ENCODE peak calls at places on chromosome 11, in seven cellular contexts. R is gastrocnemius medialis; I is naive thymus-derived CD4-positive, alpha-beta T cell; O is cardiac muscle cell; V is suprapubic skin; Z is SK-N-SH; H is CD8-positive, alpha-beta T cell. F is an unnamed sample. For H3K4me1, the result is how much of the 10 kb centered on the place peaks cover.

GRCh38 chr11:27717801-27718229 is 17.6 kb upstream of the BDNF start:
- DNase-seq in R (no peak), I (no peak), O (no peak), V (no peak), Z (no peak), H (no peak), F (no peak)

GRCh38 chr11:117443269-117444186 is 115.9 kb downstream of the CEP164 start:
- DNase-seq in R (no peak), I (no peak), O (peak), V (no peak), Z (peak), H (no peak), F (peak)

GRCh38 chr11:128174465-128175101 is 412.8 kb downstream of the ETS1 start:
- DNase-seq in R (no peak), I (no peak), O (peak), V (no peak), Z (no peak), H (no peak), F (no peak)

GRCh38 chr11:111521132-111521531 is 6.6 kb downstream of the HOATZ start:
- DNase-seq in R (no peak), I (no peak), O (no peak), V (no peak), Z (no peak), H (no peak), F (no peak)

GRCh38 chr11:44955019-44955738 is 4.5 kb upstream of the TP53I11 start:
- DNase-seq in R (peak), I (no peak), O (no peak), V (no peak), Z (no peak), H (no peak), F (peak)

GRCh38 chr11:17171342-17171741 is 36.4 kb downstream of the PIK3C2A start:
- DNase-seq in R (no peak), I (no peak), O (no peak), V (no peak), Z (no peak), H (no peak), F (no peak)

GRCh38 chr11:22276535-22276934 is 61.6 kb upstream of the SLC17A6 start:
- DNase-seq in R (no peak), I (no peak), O (no peak), V (no peak), Z (no peak), H (no peak), F (no peak)

GRCh38 chr11:44559207-44559943 is 6.1 kb upstream of the CD82 start:
- DNase-seq in R (no peak), I (no peak), O (no peak), V (no peak), Z (no peak), H (no peak), F (no peak)

GRCh38 chr11:20337526-20338154 is 25.9 kb upstream of the HTATIP2 start:
- DNase-seq in R (no peak), I (no peak), O (peak), V (no peak), Z (peak), H (no peak), F (no peak)

GRCh38 chr11:34242037-34242625 is 115.7 kb downstream of the ABTB2 start:
- DNase-seq in R (no peak), I (no peak), O (no peak), V (no peak), Z (no peak), H (no peak), F (no peak)

GRCh38 chr11:109981028-109981636 is 112.1 kb upstream of the ZC3H12C start:
- DNase-seq in R (no peak), I (no peak), O (no peak), V (no peak), Z (no peak), H (no peak), F (no peak)

GRCh38 chr11:111792955-111793500 is 26.8 kb upstream of the PPP2R1B start:
- DNase-seq in R (no peak), I (no peak), O (no peak), V (no peak), Z (no peak), H (no peak), F (no peak)

GRCh38 chr11:12690663-12691062 is 16.4 kb downstream of the TEAD1 start:
- DNase-seq in R (peak), I (no peak), O (no peak), V (no peak), Z (no peak), H (no peak), F (no peak)
- H3K4me1 ChIP-seq in R (half or more), I (under half), O (half or more), V (half or more), Z (half or more), H (under half), F (under half)

GRCh38 chr11:68330700-68331337 is 18.4 kb downstream of the LRP5 start:
- DNase-seq in R (no peak), I (no peak), O (no peak), V (no peak), Z (peak), H (no peak), F (no peak)

GRCh38 chr11:68334923-68335322 is 22.5 kb downstream of the LRP5 start:
- DNase-seq in R (no peak), I (no peak), O (no peak), V (no peak), Z (no peak), H (no peak), F (no peak)

GRCh38 chr11:68332186-68332585 is 19.8 kb downstream of the LRP5 start:
- DNase-seq in R (no peak), I (no peak), O (no peak), V (no peak), Z (no peak), H (no peak), F (no peak)

GRCh38 chr11:68331338-68331947 is 19.1 kb downstream of the LRP5 start:
- DNase-seq in R (no peak), I (no peak), O (no peak), V (no peak), Z (no peak), H (peak), F (no peak)

GRCh38 chr11:68333176-68333575 is 20.8 kb downstream of the LRP5 start:
- DNase-seq in R (no peak), I (no peak), O (no peak), V (no peak), Z (no peak), H (no peak), F (no peak)
- H3K4me1 ChIP-seq in R (under half), I (half or more), O (under half), V (half or more), Z (under half), H (half or more), F (under half)

GRCh38 chr11:126352934-126353801 is 2.3 kb upstream of the ST3GAL4 start:
- DNase-seq in R (no peak), I (no peak), O (no peak), V (peak), Z (no peak), H (no peak), F (no peak)
- H3K4me1 ChIP-seq in R (under half), I (under half), O (under half), V (half or more), Z (under half), H (under half), F (under half)

DNA sequence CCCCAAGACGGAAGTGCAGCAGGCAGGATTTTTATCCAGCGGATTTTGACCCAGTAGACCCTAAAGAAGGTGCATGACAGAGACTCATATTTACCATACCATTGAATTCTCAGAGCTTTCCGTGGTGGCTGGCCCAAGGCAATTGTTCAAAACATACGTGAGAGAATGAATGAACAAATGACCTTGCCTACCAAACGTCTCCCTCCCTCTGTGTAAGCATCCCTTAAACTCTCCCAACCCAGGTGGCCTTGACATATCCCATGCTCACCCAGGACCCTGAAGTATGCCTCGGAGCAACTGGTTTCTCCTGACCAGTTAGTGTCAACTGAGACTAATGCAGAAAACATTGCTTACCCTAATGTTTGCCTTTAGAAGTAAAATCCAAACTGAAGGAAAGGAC is 154.9 kb downstream of the TEAD1 start:
- DNase-seq in R (no peak), I (no peak), O (no peak), V (no peak), Z (no peak), H (no peak), F (no peak)
- H3K4me1 ChIP-seq in R (half or more), I (under half), O (under half), V (under half), Z (under half), H (under half), F (under half)

DNA sequence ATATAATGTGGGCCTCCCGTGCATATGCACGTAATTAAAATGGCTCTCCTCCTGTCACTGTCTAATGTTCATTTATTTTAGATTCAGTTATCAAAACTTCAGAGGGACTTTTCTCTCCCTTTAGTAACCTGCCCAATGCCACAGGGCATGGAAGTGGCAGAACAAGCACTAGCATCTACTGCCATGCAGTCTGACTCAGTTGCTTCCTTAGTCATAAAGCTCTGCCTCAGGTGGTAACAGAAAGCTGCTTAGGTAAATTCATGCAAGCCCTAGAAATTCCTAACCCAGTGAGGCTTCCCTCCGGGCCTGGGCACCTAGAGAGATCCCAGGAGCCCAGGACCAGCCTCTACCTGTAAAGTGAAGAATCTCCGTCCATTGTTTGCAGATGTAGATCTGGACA is 8.9 kb downstream of the PRPF19 start:
- DNase-seq in R (no peak), I (no peak), O (no peak), V (no peak), Z (no peak), H (no peak), F (no peak)
- H3K4me1 ChIP-seq in R (under half), I (under half), O (under half), V (under half), Z (under half), H (under half), F (under half)

GRCh38 chr11:8830641-8831040 is 80.3 kb upstream of the AKIP1 start:
- DNase-seq in R (no peak), I (no peak), O (no peak), V (no peak), Z (no peak), H (no peak), F (no peak)
- H3K4me1 ChIP-seq in R (under half), I (under half), O (under half), V (under half), Z (under half), H (under half), F (under half)

GRCh38 chr11:46299425-46300067 is 22.1 kb downstream of the CREB3L1 start:
- DNase-seq in R (no peak), I (no peak), O (no peak), V (no peak), Z (no peak), H (no peak), F (no peak)

GRCh38 chr11:46305295-46305694 is 27.8 kb downstream of the CREB3L1 start:
- DNase-seq in R (no peak), I (no peak), O (no peak), V (no peak), Z (peak), H (no peak), F (no peak)

GRCh38 chr11:46300270-46300669 is 22.8 kb downstream of the CREB3L1 start:
- DNase-seq in R (no peak), I (no peak), O (no peak), V (no peak), Z (no peak), H (no peak), F (no peak)

GRCh38 chr11:46304605-46305004 is 27.1 kb downstream of the CREB3L1 start:
- DNase-seq in R (no peak), I (no peak), O (no peak), V (no peak), Z (no peak), H (no peak), F (no peak)

DNA sequence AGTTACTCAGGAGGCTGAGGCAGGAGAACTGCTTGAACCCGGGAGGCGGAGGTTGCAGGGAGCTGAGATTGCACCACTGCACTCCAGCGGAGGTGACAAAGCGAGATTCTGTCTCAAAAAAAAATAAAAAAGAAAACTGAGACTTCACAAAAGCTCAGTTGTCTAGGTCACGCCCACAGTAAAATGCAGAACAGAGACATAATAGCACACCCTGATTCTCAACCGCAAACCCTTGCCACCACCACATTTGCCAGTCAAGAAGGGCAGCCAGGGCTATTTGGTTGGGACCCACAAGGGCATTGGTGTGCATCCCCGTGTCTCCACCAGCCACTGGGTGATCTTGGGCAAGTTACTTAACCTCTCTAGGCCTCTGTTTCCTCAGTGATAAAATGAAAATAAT is 25.4 kb downstream of the CREB3L1 start:
- DNase-seq in R (no peak), I (no peak), O (no peak), V (no peak), Z (no peak), H (no peak), F (no peak)
- H3K4me1 ChIP-seq in R (under half), I (under half), O (under half), V (under half), Z (under half), H (under half), F (under half)

F was measured in uterus.